ENCODE peak calls at places on chromosomes 11 and 22, in five cellular contexts. M, E, J, N and Z are unnamed samples.

GRCh38 chr11:35682230-35683195 is 19.9 kb downstream of the TRIM44 start:
- DNase-seq in N (no peak), J (no peak), M (peak; percentile 21), E (no peak), Z (no peak)

GRCh38 chr11:125591659-125592304 is 870 bp upstream of the STT3A start:
- DNase-seq in E (peak; percentile 46), J (peak; percentile 59), N (peak; percentile 30), M (peak; percentile 51), Z (peak; percentile 74)

GRCh38 chr11:69374110-69374981 is 80.4 kb downstream of the MYEOV start:
- DNase-seq in N (no peak), J (no peak), E (no peak), M (no peak), Z (peak; percentile 76)

GRCh38 chr11:69950120-69950519 is 128.0 kb upstream of the ANO1 start:
- DNase-seq in E (peak; percentile 45), M (no peak), N (no peak), J (peak; percentile 18), Z (no peak)

GRCh38 chr11:124970925-124971324 is 16.9 kb downstream of the CCDC15 start:
- DNase-seq in J (no peak), M (peak; percentile 39), N (no peak), E (no peak), Z (no peak)

GRCh38 chr11:120747801-120748484 is 236.4 kb downstream of the GRIK4 start:
- DNase-seq in N (no peak), E (no peak), J (no peak), M (no peak), Z (no peak)

GRCh38 chr11:66847461-66848232 is 4.4 kb downstream of the RCE1 start:
- DNase-seq in N (peak; percentile 8), M (no peak), E (peak; percentile 14), J (no peak), Z (peak; percentile 36)

GRCh38 chr11:76765863-76766350 is 17.2 kb upstream of the TSKU start:
- DNase-seq in M (no peak), E (no peak), J (no peak), N (no peak), Z (no peak)

GRCh38 chr11:128437137-128437536 is 150.2 kb downstream of the ETS1 start:
- DNase-seq in M (peak; percentile 79), E (no peak), N (no peak), J (no peak), Z (no peak)

GRCh38 chr22:23898006-23898974 is 4.1 kb downstream of the MIF start:
- DNase-seq in N (no peak), M (no peak), J (no peak), E (no peak), Z (no peak)

GRCh38 chr11:47998733-47999359 is 18.5 kb downstream of the PTPRJ start:
- DNase-seq in E (peak; percentile 51), J (no peak), N (no peak), M (no peak), Z (no peak)

GRCh38 chr11:116882386-116882785 is 45.0 kb upstream of the APOA1 start:
- DNase-seq in M (no peak), J (no peak), E (no peak), N (no peak), Z (no peak)

GRCh38 chr11:57353024-57353423 is 14.9 kb downstream of the P2RX3 start:
- DNase-seq in N (no peak), M (no peak), E (no peak), J (no peak), Z (no peak)

GRCh38 chr11:24697722-24698121 is 200.9 kb downstream of the LUZP2 start:
- DNase-seq in E (no peak), M (peak; percentile 62), N (no peak), J (no peak), Z (no peak)

GRCh38 chr22:24437820-24438328 is 10.5 kb downstream of the ADORA2A start:
- DNase-seq in N (no peak), E (no peak), J (peak; percentile 73), M (no peak), Z (peak; percentile 80)

GRCh38 chr11:2693851-2694261 is 5.9 kb downstream of the KCNQ1OT1 start:
- DNase-seq in M (no peak), N (peak; percentile 9), E (no peak), J (no peak), Z (peak; percentile 35)

GRCh38 chr11:10044618-10045017 is 249.4 kb downstream of the SBF2 start:
- DNase-seq in M (no peak), J (no peak), N (no peak), E (no peak), Z (no peak)

GRCh38 chr11:106706355-106706754 is 311.9 kb downstream of the GUCY1A2 start:
- DNase-seq in E (no peak), M (peak; percentile 43), N (no peak), J (no peak), Z (no peak)

GRCh38 chr11:75422248-75423231 is 10.5 kb downstream of the KLHL35 start:
- DNase-seq in E (peak; percentile 75), N (no peak), J (no peak), M (no peak), Z (peak; percentile 12)

GRCh38 chr11:95256204-95256819 is 25.3 kb upstream of the SESN3 start:
- DNase-seq in N (no peak), J (peak; percentile 48), E (no peak), M (peak; percentile 45), Z (no peak)

GRCh38 chr11:45374632-45375031 is 88.5 kb upstream of the SYT13 start:
- DNase-seq in N (no peak), M (peak; percentile 13), J (peak; percentile 17), E (no peak), Z (no peak)

GRCh38 chr11:132941024-132941646 is 591.2 kb downstream of the OPCML start:
- DNase-seq in E (no peak), M (peak; percentile 47), J (no peak), N (no peak), Z (no peak)

GRCh38 chr22:21055880-21056319 is 10.2 kb downstream of the LRRC74B start:
- DNase-seq in N (no peak), M (no peak), J (no peak), E (no peak), Z (no peak)

GRCh38 chr11:69443968-69444364 is 37.5 kb upstream of the LINC01488 start:
- DNase-seq in M (peak; percentile 42), E (no peak), J (no peak), N (no peak), Z (no peak)

GRCh38 chr11:119807402-119807801 is 78.4 kb upstream of the NECTIN1 start:
- DNase-seq in N (no peak), J (no peak), M (no peak), E (no peak), Z (no peak)

GRCh38 chr11:108966206-108966605 is 301.3 kb downstream of the DDX10 start:
- DNase-seq in M (no peak), J (no peak), N (no peak), E (no peak), Z (no peak)

GRCh38 chr11:36447514-36447913 is 62.6 kb downstream of the TRAF6 start:
- DNase-seq in N (no peak), E (no peak), J (no peak), M (peak; percentile 42), Z (no peak)

GRCh38 chr11:32318071-32318815 is 117.1 kb downstream of the WT1 start:
- DNase-seq in J (no peak), E (no peak), N (no peak), M (no peak), Z (no peak)

GRCh38 chr22:40401532-40401931 is 31.1 kb downstream of the SGSM3 start:
- DNase-seq in E (no peak), N (no peak), M (no peak), J (no peak), Z (peak; percentile 56)

GRCh38 chr11:8584096-8584495 is 9.9 kb downstream of the STK33 start:
- DNase-seq in J (no peak), E (no peak), M (no peak), N (no peak), Z (no peak)

GRCh38 chr11:8581300-8581699 is 12.7 kb downstream of the STK33 start:
- DNase-seq in M (no peak), E (no peak), N (no peak), J (no peak), Z (no peak)

GRCh38 chr11:8586184-8586583 is 7.8 kb downstream of the STK33 start:
- DNase-seq in M (no peak), N (no peak), J (no peak), E (no peak), Z (no peak)

GRCh38 chr11:8586805-8587204 is 7.2 kb downstream of the STK33 start:
- DNase-seq in J (no peak), E (no peak), M (no peak), N (no peak), Z (no peak)

DNA sequence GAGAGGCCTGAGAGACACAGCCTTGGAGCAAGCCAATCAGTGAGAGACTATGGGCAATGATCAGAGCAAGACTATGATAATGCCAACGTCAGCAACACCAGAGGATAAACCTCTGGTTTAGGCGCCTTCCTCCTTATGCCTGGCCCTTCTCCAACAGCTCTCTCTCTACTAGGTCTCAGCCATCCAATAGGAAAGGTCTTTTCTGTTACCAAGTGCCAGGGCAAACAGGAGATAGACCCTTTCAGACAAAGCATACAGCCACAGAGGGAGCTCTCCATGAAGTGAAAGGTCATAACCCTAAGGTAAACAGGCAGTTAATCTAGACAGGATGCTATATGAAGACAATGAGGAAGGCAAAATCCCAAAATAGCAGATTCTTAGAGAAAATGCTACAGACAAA is 9.5 kb downstream of the STK33 start:
- DNase-seq in M (no peak), N (no peak), E (no peak), J (no peak), Z (no peak)
- TF ChIP-seq CTCF in M (no peak), N (no peak), E (no peak), J (no peak), Z (no peak)

GRCh38 chr11:102268083-102268984 is 49.0 kb upstream of the BIRC3 start:
- DNase-seq in N (peak; percentile 51), J (peak; percentile 88), M (peak; percentile 72), E (peak; percentile 92), Z (peak; percentile 95)
- TF ChIP-seq CTCF in N (peak; percentile 17), J (peak; percentile 31), M (peak; percentile 52), E (peak; percentile 78), Z (peak; percentile 58)

GRCh38 chr11:27234043-27234668 is 128.9 kb downstream of the CCDC34 start:
- DNase-seq in E (no peak), N (peak; percentile 71), M (peak; percentile 93), J (peak; percentile 48), Z (peak; percentile 55)
- TF ChIP-seq CTCF in E (no peak), N (no peak), M (no peak), J (no peak), Z (peak; percentile 29)

GRCh38 chr11:6898911-6899310 is 6.6 kb upstream of the OR2D2 start:
- DNase-seq in M (no peak), E (no peak), J (no peak), N (no peak), Z (no peak)

GRCh38 chr11:6895010-6895409 is 2.7 kb upstream of the OR2D2 start:
- DNase-seq in J (no peak), N (no peak), E (no peak), M (no peak), Z (no peak)

DNA sequence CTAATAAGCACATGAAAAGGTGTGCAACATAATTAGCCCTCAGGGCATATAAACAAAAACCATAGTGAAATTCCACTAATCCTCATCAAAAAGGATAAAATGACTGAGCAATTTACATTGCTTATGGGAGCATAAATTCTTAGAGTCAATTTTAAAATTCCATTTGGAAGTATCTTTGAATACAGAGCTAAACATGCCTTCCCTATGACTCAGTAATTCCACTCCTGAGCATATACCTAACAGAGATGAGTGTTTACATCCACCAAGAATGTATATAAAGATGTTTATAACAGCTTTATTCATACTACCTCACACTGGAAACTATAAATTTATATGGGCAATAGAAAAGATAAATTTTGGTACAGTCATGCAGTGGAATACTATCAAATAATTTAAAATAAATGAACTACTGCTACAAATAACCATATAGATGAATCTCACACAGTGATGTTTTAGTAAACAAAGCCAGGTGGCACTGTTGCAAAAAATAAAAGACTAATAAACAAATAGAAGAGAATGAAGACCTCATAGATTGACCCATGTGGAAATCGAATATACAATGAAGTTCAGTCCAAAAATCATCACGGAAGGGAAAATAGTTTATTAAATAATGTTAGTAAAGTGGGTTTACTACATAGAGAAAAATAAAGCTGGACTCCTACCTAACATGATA is 8.2 kb upstream of the OR2D2 start:
- DNase-seq in J (no peak), M (no peak), E (no peak), N (no peak), Z (no peak)
- TF ChIP-seq CTCF in J (no peak), M (no peak), E (no peak), N (no peak), Z (no peak)